ENCODE peak calls at places on chromosome 9, in eight cellular contexts. One of them, this sample, is unnamed.

GRCh38 chr9:98877211-98877730 is 66.4 kb upstream of the COL15A1 start:
- DNase-seq in epithelial cell of esophagus: no peak
- DNase-seq in GM23338: no peak
- DNase-seq in sciatic nerve: no peak
- DNase-seq in hypothalamus: no peak
- DNase-seq in posterior cingulate gyrus: no peak
- DNase-seq in progenitor cell of endocrine pancreas: no peak
- DNase-seq in NCI-H1092: no peak
- DNase-seq in this sample: no peak

GRCh38 chr9:38649731-38650363 is 29.5 kb upstream of the ANKRD18A start:
- DNase-seq in epithelial cell of esophagus: no peak
- DNase-seq in GM23338: no peak
- DNase-seq in sciatic nerve: no peak
- DNase-seq in hypothalamus: no peak
- DNase-seq in posterior cingulate gyrus: no peak
- DNase-seq in progenitor cell of endocrine pancreas: no peak
- DNase-seq in NCI-H1092: no peak
- DNase-seq in this sample: no peak

GRCh38 chr9:133207021-133207531 is 2.0 kb downstream of the OBP2B start:
- DNase-seq in epithelial cell of esophagus: no peak
- DNase-seq in GM23338: no peak
- DNase-seq in sciatic nerve: peak
- DNase-seq in hypothalamus: no peak
- DNase-seq in posterior cingulate gyrus: no peak
- DNase-seq in progenitor cell of endocrine pancreas: no peak
- DNase-seq in NCI-H1092: no peak
- DNase-seq in this sample: no peak

GRCh38 chr9:127204771-127205470 is 59.7 kb upstream of the GARNL3 start:
- DNase-seq in epithelial cell of esophagus: no peak
- DNase-seq in GM23338: peak
- DNase-seq in sciatic nerve: no peak
- DNase-seq in hypothalamus: no peak
- DNase-seq in posterior cingulate gyrus: no peak
- DNase-seq in progenitor cell of endocrine pancreas: no peak
- DNase-seq in NCI-H1092: no peak
- DNase-seq in this sample: no peak

GRCh38 chr9:69675563-69675962 is 3.4 kb upstream of the APBA1 start:
- DNase-seq in epithelial cell of esophagus: no peak
- DNase-seq in GM23338: no peak
- DNase-seq in sciatic nerve: no peak
- DNase-seq in hypothalamus: no peak
- DNase-seq in posterior cingulate gyrus: no peak
- DNase-seq in progenitor cell of endocrine pancreas: no peak
- DNase-seq in NCI-H1092: no peak
- DNase-seq in this sample: no peak

GRCh38 chr9:80871596-80871995 is 817.8 kb downstream of the TLE1 start:
- DNase-seq in epithelial cell of esophagus: no peak
- DNase-seq in GM23338: no peak
- DNase-seq in sciatic nerve: no peak
- DNase-seq in hypothalamus: no peak
- DNase-seq in posterior cingulate gyrus: no peak
- DNase-seq in progenitor cell of endocrine pancreas: no peak
- DNase-seq in NCI-H1092: no peak
- DNase-seq in this sample: no peak

GRCh38 chr9:122200960-122201635 is 27.7 kb downstream of the LHX6 start:
- DNase-seq in epithelial cell of esophagus: no peak
- DNase-seq in GM23338: no peak
- DNase-seq in sciatic nerve: no peak
- DNase-seq in hypothalamus: no peak
- DNase-seq in posterior cingulate gyrus: no peak
- DNase-seq in progenitor cell of endocrine pancreas: no peak
- DNase-seq in NCI-H1092: no peak
- DNase-seq in this sample: no peak

GRCh38 chr9:20352531-20352930 is 269.8 kb downstream of the MLLT3 start:
- DNase-seq in epithelial cell of esophagus: no peak
- DNase-seq in GM23338: no peak
- DNase-seq in sciatic nerve: no peak
- DNase-seq in hypothalamus: no peak
- DNase-seq in posterior cingulate gyrus: no peak
- DNase-seq in progenitor cell of endocrine pancreas: no peak
- DNase-seq in NCI-H1092: no peak
- DNase-seq in this sample: no peak

GRCh38 chr9:74496819-74497749 is at the start of gene RORB:
- DNase-seq in epithelial cell of esophagus: peak
- DNase-seq in GM23338: peak
- DNase-seq in sciatic nerve: peak
- DNase-seq in hypothalamus: peak
- DNase-seq in posterior cingulate gyrus: peak
- DNase-seq in progenitor cell of endocrine pancreas: peak
- DNase-seq in NCI-H1092: peak
- DNase-seq in this sample: peak

GRCh38 chr9:116250881-116251280 is 97.3 kb downstream of the PAPPA start:
- DNase-seq in epithelial cell of esophagus: no peak
- DNase-seq in GM23338: no peak
- DNase-seq in sciatic nerve: no peak
- DNase-seq in hypothalamus: no peak
- DNase-seq in posterior cingulate gyrus: no peak
- DNase-seq in progenitor cell of endocrine pancreas: no peak
- DNase-seq in NCI-H1092: no peak
- DNase-seq in this sample: no peak